ENCODE peak calls at places on chromosomes 4 and X, in ten cellular contexts. One of them, this sample, is unnamed.

GRCh38 chrX:114344756-114345155 is 239.1 kb upstream of the HTR2C start:
- DNase-seq in uterus: no peak
- DNase-seq in fibroblast of lung: peak
- DNase-seq in stomach: no peak
- DNase-seq in tibial nerve: no peak
- DNase-seq in left ventricle myocardium inferior: no peak
- DNase-seq in dorsolateral prefrontal cortex: no peak
- DNase-seq in suprapubic skin: no peak
- DNase-seq in omental fat pad: no peak
- DNase-seq in CD4-positive, alpha-beta T cell: no peak
- DNase-seq in this sample: no peak

GRCh38 chr4:61277785-61278184 is 77.7 kb downstream of the ADGRL3 start:
- DNase-seq in fibroblast of lung: no peak
- DNase-seq in CD4-positive, alpha-beta T cell: no peak
- DNase-seq in suprapubic skin: no peak
- DNase-seq in left ventricle myocardium inferior: no peak
- DNase-seq in tibial nerve: no peak
- DNase-seq in stomach: no peak
- DNase-seq in omental fat pad: no peak
- DNase-seq in uterus: no peak
- DNase-seq in dorsolateral prefrontal cortex: no peak
- DNase-seq in this sample: no peak

GRCh38 chr4:4289575-4289929 is 402 bp downstream of the LYAR start:
- DNase-seq in CD4-positive, alpha-beta T cell: no peak
- DNase-seq in omental fat pad: no peak
- DNase-seq in uterus: no peak
- DNase-seq in suprapubic skin: no peak
- DNase-seq in left ventricle myocardium inferior: no peak
- DNase-seq in stomach: no peak
- DNase-seq in fibroblast of lung: no peak
- DNase-seq in dorsolateral prefrontal cortex: no peak
- DNase-seq in tibial nerve: no peak
- DNase-seq in this sample: no peak

GRCh38 chr4:175986-176385 is 51.7 kb downstream of the ZNF718 start:
- DNase-seq in CD4-positive, alpha-beta T cell: no peak
- DNase-seq in suprapubic skin: no peak
- DNase-seq in stomach: no peak
- DNase-seq in fibroblast of lung: no peak
- DNase-seq in uterus: no peak
- DNase-seq in omental fat pad: no peak
- DNase-seq in dorsolateral prefrontal cortex: no peak
- DNase-seq in left ventricle myocardium inferior: no peak
- DNase-seq in tibial nerve: no peak
- DNase-seq in this sample: no peak

GRCh38 chr4:82984459-82984858 is 26.2 kb downstream of the LIN54 start:
- DNase-seq in CD4-positive, alpha-beta T cell: no peak
- DNase-seq in stomach: no peak
- DNase-seq in suprapubic skin: no peak
- DNase-seq in dorsolateral prefrontal cortex: no peak
- DNase-seq in omental fat pad: no peak
- DNase-seq in left ventricle myocardium inferior: no peak
- DNase-seq in uterus: no peak
- DNase-seq in fibroblast of lung: peak
- DNase-seq in tibial nerve: no peak
- DNase-seq in this sample: no peak

GRCh38 chrX:8820910-8821527 is 19.8 kb upstream of the FAM9A start:
- DNase-seq in dorsolateral prefrontal cortex: no peak
- DNase-seq in CD4-positive, alpha-beta T cell: no peak
- DNase-seq in omental fat pad: no peak
- DNase-seq in fibroblast of lung: peak
- DNase-seq in suprapubic skin: no peak
- DNase-seq in left ventricle myocardium inferior: no peak
- DNase-seq in tibial nerve: no peak
- DNase-seq in stomach: no peak
- DNase-seq in uterus: no peak
- DNase-seq in this sample: no peak

GRCh38 chr4:70938087-70938486 is 35.9 kb downstream of the MOB1B start:
- DNase-seq in CD4-positive, alpha-beta T cell: no peak
- DNase-seq in uterus: no peak
- DNase-seq in omental fat pad: no peak
- DNase-seq in suprapubic skin: no peak
- DNase-seq in dorsolateral prefrontal cortex: no peak
- DNase-seq in stomach: no peak
- DNase-seq in left ventricle myocardium inferior: no peak
- DNase-seq in tibial nerve: no peak
- DNase-seq in fibroblast of lung: no peak
- DNase-seq in this sample: no peak

GRCh38 chr4:132670557-132670956 is 478.5 kb upstream of the PCDH10 start:
- DNase-seq in left ventricle myocardium inferior: no peak
- DNase-seq in fibroblast of lung: no peak
- DNase-seq in omental fat pad: no peak
- DNase-seq in CD4-positive, alpha-beta T cell: no peak
- DNase-seq in suprapubic skin: no peak
- DNase-seq in tibial nerve: no peak
- DNase-seq in dorsolateral prefrontal cortex: no peak
- DNase-seq in uterus: no peak
- DNase-seq in stomach: no peak
- DNase-seq in this sample: no peak

GRCh38 chr4:121656269-121656641 is 40.5 kb downstream of the ANXA5 start:
- DNase-seq in suprapubic skin: no peak
- DNase-seq in uterus: peak
- DNase-seq in left ventricle myocardium inferior: peak
- DNase-seq in omental fat pad: no peak
- DNase-seq in dorsolateral prefrontal cortex: peak
- DNase-seq in tibial nerve: peak
- DNase-seq in CD4-positive, alpha-beta T cell: no peak
- DNase-seq in stomach: peak
- DNase-seq in fibroblast of lung: peak
- DNase-seq in this sample: no peak

GRCh38 chrX:9534686-9535085 is 69.8 kb downstream of the TBL1X start:
- DNase-seq in stomach: no peak
- DNase-seq in CD4-positive, alpha-beta T cell: no peak
- DNase-seq in uterus: peak
- DNase-seq in suprapubic skin: no peak
- DNase-seq in fibroblast of lung: peak
- DNase-seq in tibial nerve: no peak
- DNase-seq in omental fat pad: no peak
- DNase-seq in dorsolateral prefrontal cortex: no peak
- DNase-seq in left ventricle myocardium inferior: no peak
- DNase-seq in this sample: no peak

GRCh38 chrX:96004386-96004785 is 680.3 kb upstream of the DIAPH2 start:
- DNase-seq in suprapubic skin: no peak
- DNase-seq in left ventricle myocardium inferior: no peak
- DNase-seq in CD4-positive, alpha-beta T cell: no peak
- DNase-seq in tibial nerve: no peak
- DNase-seq in uterus: no peak
- DNase-seq in stomach: no peak
- DNase-seq in omental fat pad: no peak
- DNase-seq in dorsolateral prefrontal cortex: no peak
- DNase-seq in fibroblast of lung: peak
- DNase-seq in this sample: no peak

GRCh38 chr4:153227501-153227900 is 23.3 kb downstream of the TRIM2 start:
- DNase-seq in uterus: no peak
- DNase-seq in left ventricle myocardium inferior: no peak
- DNase-seq in dorsolateral prefrontal cortex: no peak
- DNase-seq in CD4-positive, alpha-beta T cell: no peak
- DNase-seq in fibroblast of lung: no peak
- DNase-seq in tibial nerve: no peak
- DNase-seq in stomach: no peak
- DNase-seq in suprapubic skin: no peak
- DNase-seq in omental fat pad: no peak
- DNase-seq in this sample: no peak

GRCh38 chr4:1239141-1239948 is 9.6 kb downstream of the CTBP1 start:
- DNase-seq in CD4-positive, alpha-beta T cell: no peak
- DNase-seq in dorsolateral prefrontal cortex: no peak
- DNase-seq in stomach: no peak
- DNase-seq in left ventricle myocardium inferior: peak
- DNase-seq in fibroblast of lung: no peak
- DNase-seq in omental fat pad: no peak
- DNase-seq in suprapubic skin: peak
- DNase-seq in tibial nerve: peak
- DNase-seq in uterus: peak
- DNase-seq in this sample: no peak

GRCh38 chrX:9464435-9465371 is at the start of gene TBL1X:
- DNase-seq in fibroblast of lung: peak
- DNase-seq in suprapubic skin: peak
- DNase-seq in tibial nerve: no peak
- DNase-seq in stomach: peak
- DNase-seq in CD4-positive, alpha-beta T cell: peak
- DNase-seq in uterus: peak
- DNase-seq in dorsolateral prefrontal cortex: no peak
- DNase-seq in omental fat pad: no peak
- DNase-seq in left ventricle myocardium inferior: peak
- DNase-seq in this sample: peak

GRCh38 chrX:65406532-65406931 is 128.1 kb downstream of the LAS1L start:
- DNase-seq in omental fat pad: no peak
- DNase-seq in uterus: no peak
- DNase-seq in stomach: no peak
- DNase-seq in CD4-positive, alpha-beta T cell: no peak
- DNase-seq in fibroblast of lung: no peak
- DNase-seq in suprapubic skin: no peak
- DNase-seq in tibial nerve: no peak
- DNase-seq in dorsolateral prefrontal cortex: no peak
- DNase-seq in left ventricle myocardium inferior: no peak
- DNase-seq in this sample: no peak

GRCh38 chr4:184503869-184504300 is 29.5 kb upstream of the IRF2 start:
- DNase-seq in fibroblast of lung: no peak
- DNase-seq in CD4-positive, alpha-beta T cell: peak
- DNase-seq in suprapubic skin: no peak
- DNase-seq in dorsolateral prefrontal cortex: no peak
- DNase-seq in left ventricle myocardium inferior: no peak
- DNase-seq in omental fat pad: no peak
- DNase-seq in stomach: no peak
- DNase-seq in tibial nerve: no peak
- DNase-seq in uterus: no peak
- DNase-seq in this sample: no peak

GRCh38 chr4:22129454-22130075 is 181.0 kb upstream of the KCNIP4 start:
- DNase-seq in omental fat pad: no peak
- DNase-seq in suprapubic skin: no peak
- DNase-seq in uterus: no peak
- DNase-seq in dorsolateral prefrontal cortex: no peak
- DNase-seq in left ventricle myocardium inferior: no peak
- DNase-seq in CD4-positive, alpha-beta T cell: no peak
- DNase-seq in stomach: no peak
- DNase-seq in fibroblast of lung: peak
- DNase-seq in tibial nerve: no peak
- DNase-seq in this sample: no peak

GRCh38 chr4:105461221-105462041 is 12.4 kb downstream of the PPA2 start:
- DNase-seq in tibial nerve: no peak
- DNase-seq in dorsolateral prefrontal cortex: no peak
- DNase-seq in left ventricle myocardium inferior: no peak
- DNase-seq in omental fat pad: no peak
- DNase-seq in suprapubic skin: no peak
- DNase-seq in fibroblast of lung: peak
- DNase-seq in CD4-positive, alpha-beta T cell: no peak
- DNase-seq in stomach: peak
- DNase-seq in uterus: no peak
- DNase-seq in this sample: no peak

GRCh38 chr4:96936886-96937285 is 1097.0 kb downstream of the PDHA2 start:
- DNase-seq in uterus: no peak
- DNase-seq in dorsolateral prefrontal cortex: no peak
- DNase-seq in stomach: no peak
- DNase-seq in CD4-positive, alpha-beta T cell: no peak
- DNase-seq in suprapubic skin: no peak
- DNase-seq in fibroblast of lung: no peak
- DNase-seq in tibial nerve: no peak
- DNase-seq in omental fat pad: no peak
- DNase-seq in left ventricle myocardium inferior: no peak
- DNase-seq in this sample: no peak

GRCh38 chrX:6574762-6575161 is 39.8 kb upstream of the VCX3A start:
- DNase-seq in stomach: no peak
- DNase-seq in CD4-positive, alpha-beta T cell: no peak
- DNase-seq in uterus: no peak
- DNase-seq in tibial nerve: no peak
- DNase-seq in dorsolateral prefrontal cortex: no peak
- DNase-seq in left ventricle myocardium inferior: no peak
- DNase-seq in suprapubic skin: no peak
- DNase-seq in fibroblast of lung: no peak
- DNase-seq in omental fat pad: no peak
- DNase-seq in this sample: no peak
- TF ChIP-seq CTCF in stomach: no peak
- TF ChIP-seq CTCF in CD4-positive, alpha-beta T cell: no peak
- TF ChIP-seq CTCF in uterus: no peak
- TF ChIP-seq CTCF in tibial nerve: no peak
- TF ChIP-seq CTCF in dorsolateral prefrontal cortex: no peak
- TF ChIP-seq CTCF in left ventricle myocardium inferior: no peak
- TF ChIP-seq CTCF in suprapubic skin: no peak
- TF ChIP-seq CTCF in fibroblast of lung: no peak
- TF ChIP-seq CTCF in omental fat pad: no peak
- TF ChIP-seq CTCF in this sample: peak

DNA sequence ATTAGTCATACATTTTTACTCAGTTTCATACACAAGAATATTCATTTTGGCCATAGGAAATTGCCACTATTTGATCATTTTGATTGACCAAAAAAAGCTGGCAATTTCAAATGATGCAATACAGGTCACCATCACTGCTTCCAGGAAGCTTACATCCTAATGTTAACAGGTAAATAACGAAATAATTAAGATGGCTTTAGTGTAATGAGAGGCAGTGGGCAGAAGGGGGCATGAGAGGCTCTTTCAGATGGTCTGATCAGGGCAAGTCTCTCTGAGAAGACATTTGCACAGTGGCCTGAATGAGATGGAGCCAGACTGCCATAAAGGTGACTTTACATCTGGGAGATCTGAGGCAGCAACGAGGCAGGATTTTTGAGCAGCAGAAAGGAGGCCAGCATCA is 170.7 kb downstream of the SLIT2 start:
- DNase-seq in omental fat pad: no peak
- DNase-seq in stomach: peak
- DNase-seq in tibial nerve: no peak
- DNase-seq in left ventricle myocardium inferior: no peak
- DNase-seq in dorsolateral prefrontal cortex: peak
- DNase-seq in uterus: peak
- DNase-seq in CD4-positive, alpha-beta T cell: no peak
- DNase-seq in suprapubic skin: no peak
- DNase-seq in fibroblast of lung: peak
- DNase-seq in this sample: peak
- TF ChIP-seq CTCF in omental fat pad: no peak
- TF ChIP-seq CTCF in stomach: peak
- TF ChIP-seq CTCF in tibial nerve: peak
- TF ChIP-seq CTCF in left ventricle myocardium inferior: peak
- TF ChIP-seq CTCF in dorsolateral prefrontal cortex: peak
- TF ChIP-seq CTCF in uterus: peak
- TF ChIP-seq CTCF in CD4-positive, alpha-beta T cell: peak
- TF ChIP-seq CTCF in suprapubic skin: peak
- TF ChIP-seq CTCF in fibroblast of lung: peak
- TF ChIP-seq CTCF in this sample: peak

GRCh38 chrX:121238093-121238492 is 190.7 kb downstream of the GLUD2 start:
- DNase-seq in stomach: no peak
- DNase-seq in suprapubic skin: no peak
- DNase-seq in CD4-positive, alpha-beta T cell: no peak
- DNase-seq in uterus: no peak
- DNase-seq in omental fat pad: no peak
- DNase-seq in dorsolateral prefrontal cortex: no peak
- DNase-seq in fibroblast of lung: no peak
- DNase-seq in left ventricle myocardium inferior: no peak
- DNase-seq in tibial nerve: no peak
- DNase-seq in this sample: no peak
- TF ChIP-seq CTCF in stomach: no peak
- TF ChIP-seq CTCF in suprapubic skin: no peak
- TF ChIP-seq CTCF in CD4-positive, alpha-beta T cell: no peak
- TF ChIP-seq CTCF in uterus: no peak
- TF ChIP-seq CTCF in omental fat pad: no peak
- TF ChIP-seq CTCF in dorsolateral prefrontal cortex: no peak
- TF ChIP-seq CTCF in fibroblast of lung: no peak
- TF ChIP-seq CTCF in left ventricle myocardium inferior: no peak
- TF ChIP-seq CTCF in tibial nerve: no peak
- TF ChIP-seq CTCF in this sample: no peak

GRCh38 chr4:155403886-155404285 is 27.1 kb upstream of the MAP9 start:
- DNase-seq in CD4-positive, alpha-beta T cell: no peak
- DNase-seq in suprapubic skin: no peak
- DNase-seq in stomach: no peak
- DNase-seq in omental fat pad: no peak
- DNase-seq in uterus: no peak
- DNase-seq in dorsolateral prefrontal cortex: no peak
- DNase-seq in left ventricle myocardium inferior: no peak
- DNase-seq in tibial nerve: no peak
- DNase-seq in fibroblast of lung: peak
- DNase-seq in this sample: no peak
- TF ChIP-seq CTCF in CD4-positive, alpha-beta T cell: no peak
- TF ChIP-seq CTCF in suprapubic skin: no peak
- TF ChIP-seq CTCF in stomach: no peak
- TF ChIP-seq CTCF in omental fat pad: no peak
- TF ChIP-seq CTCF in uterus: peak
- TF ChIP-seq CTCF in dorsolateral prefrontal cortex: peak
- TF ChIP-seq CTCF in left ventricle myocardium inferior: peak
- TF ChIP-seq CTCF in tibial nerve: no peak
- TF ChIP-seq CTCF in fibroblast of lung: peak
- TF ChIP-seq CTCF in this sample: peak

This sample was measured in progenitor cell of endocrine pancreas.